ENCODE peak calls at places on chromosome 20, in eight cellular contexts. X is M059J; I is cardiac muscle cell; E is HS-5; N is HFF-Myc; O is CD4-positive, CD25-positive, alpha-beta regulatory T cell; T is stimulated activated CD4-positive, alpha-beta T cell treated with anti-CD3 and anti-CD28 coated beads, Interleukin-2, amount 100 ng/mL, for 48 hours; Q is right cardiac atrium. M is an unnamed sample.

GRCh38 chr20:2816030-2816582 is at the start of gene TMEM239:
- DNase-seq in X (no peak), I (no peak), E (no peak), N (no peak), O (no peak), T (no peak), Q (no peak), M (no peak)

GRCh38 chr20:29878281-29878741 is 1379.2 kb upstream of the DEFB115 start:
- DNase-seq in X (no peak), I (peak; percentile 35), E (no peak), N (no peak), O (no peak), T (no peak), Q (peak; percentile 67), M (peak; percentile 55)

GRCh38 chr20:24614341-24614740 is 144.9 kb downstream of the SYNDIG1 start:
- DNase-seq in X (no peak), I (no peak), E (no peak), N (no peak), O (no peak), T (no peak), Q (no peak), M (no peak)

GRCh38 chr20:46207031-46207549 is 89.0 kb downstream of the CD40 start:
- DNase-seq in X (peak; percentile 83), I (no peak), E (no peak), N (no peak), O (no peak), T (no peak), Q (no peak), M (no peak)

GRCh38 chr20:63979549-63980316 is at the start of gene SAMD10:
- DNase-seq in X (peak; percentile 52), I (peak; percentile 37), E (no peak), N (no peak), O (peak; percentile 64), T (peak; percentile 76), Q (peak; percentile 84), M (no peak)

GRCh38 chr20:841568-842546 is 8.3 kb downstream of the FAM110A start:
- DNase-seq in X (no peak), I (no peak), E (no peak), N (no peak), O (no peak), T (no peak), Q (no peak), M (no peak)

GRCh38 chr20:41048475-41049242 is 20.0 kb downstream of the TOP1 start:
- DNase-seq in X (peak; percentile 45), I (no peak), E (no peak), N (no peak), O (peak; percentile 58), T (no peak), Q (no peak), M (no peak)

GRCh38 chr20:37726321-37726720 is 32.5 kb downstream of the CTNNBL1 start:
- DNase-seq in X (no peak), I (no peak), E (no peak), N (no peak), O (no peak), T (no peak), Q (no peak), M (no peak)

GRCh38 chr20:2696646-2697045 is 4.1 kb downstream of the EBF4 start:
- DNase-seq in X (no peak), I (no peak), E (no peak), N (no peak), O (no peak), T (no peak), Q (no peak), M (no peak)

GRCh38 chr20:54000914-54001313 is 69.5 kb downstream of the BCAS1 start:
- DNase-seq in X (no peak), I (no peak), E (no peak), N (no peak), O (no peak), T (no peak), Q (no peak), M (no peak)

GRCh38 chr20:4160761-4161305 is 145.5 kb upstream of the RNF24 start:
- DNase-seq in X (no peak), I (peak; percentile 64), E (no peak), N (no peak), O (no peak), T (peak; percentile 50), Q (peak; percentile 86), M (no peak)

GRCh38 chr20:20233041-20233514 is 134.8 kb upstream of the INSM1 start:
- DNase-seq in X (no peak), I (peak; percentile 37), E (no peak), N (no peak), O (no peak), T (no peak), Q (no peak), M (no peak)

GRCh38 chr20:18719426-18719825 is 94.2 kb upstream of the SCP2D1 start:
- DNase-seq in X (peak; percentile 64), I (peak; percentile 10), E (no peak), N (no peak), O (no peak), T (no peak), Q (no peak), M (no peak)

GRCh38 chr20:45968081-45968671 is 3.8 kb downstream of the ZNF335 start:
- DNase-seq in X (no peak), I (no peak), E (no peak), N (no peak), O (no peak), T (no peak), Q (peak; percentile 60), M (no peak)

GRCh38 chr20:3123542-3123941 is 36.1 kb downstream of the FASTKD5 start:
- DNase-seq in X (no peak), I (no peak), E (no peak), N (no peak), O (no peak), T (no peak), Q (no peak), M (no peak)

GRCh38 chr20:48656661-48657211 is 171.1 kb downstream of the PREX1 start:
- DNase-seq in X (peak; percentile 25), I (no peak), E (no peak), N (no peak), O (no peak), T (no peak), Q (no peak), M (peak; percentile 40)

GRCh38 chr20:44457016-44457415 is 18.7 kb upstream of the TTPAL start:
- DNase-seq in X (no peak), I (no peak), E (no peak), N (no peak), O (no peak), T (no peak), Q (no peak), M (no peak)

GRCh38 chr20:43198607-43199006 is 8.9 kb upstream of the PTPRT start:
- DNase-seq in X (no peak), I (no peak), E (no peak), N (no peak), O (no peak), T (no peak), Q (no peak), M (no peak)

GRCh38 chr20:46260480-46260879 is 47.8 kb downstream of the CDH22 start:
- DNase-seq in X (peak; percentile 23), I (no peak), E (no peak), N (no peak), O (no peak), T (no peak), Q (no peak), M (no peak)

GRCh38 chr20:62551408-62552323 is 75.9 kb upstream of the GATA5 start:
- DNase-seq in X (no peak), I (no peak), E (no peak), N (no peak), O (peak; percentile 11), T (no peak), Q (no peak), M (no peak)

GRCh38 chr20:24786646-24787045 is 162.4 kb upstream of the CST7 start:
- DNase-seq in X (no peak), I (no peak), E (no peak), N (no peak), O (no peak), T (no peak), Q (no peak), M (no peak)

GRCh38 chr20:62636446-62636845 is 5.9 kb upstream of the SLCO4A1 start:
- DNase-seq in X (no peak), I (no peak), E (no peak), N (no peak), O (no peak), T (no peak), Q (peak; percentile 61), M (no peak)

GRCh38 chr20:12414446-12415274 is 497.0 kb downstream of the BTBD3 start:
- DNase-seq in X (peak; percentile 55), I (peak; percentile 56), E (no peak), N (no peak), O (no peak), T (no peak), Q (no peak), M (no peak)

GRCh38 chr20:46011631-46012482 is 3.1 kb downstream of the MMP9 start:
- DNase-seq in X (peak; percentile 59), I (peak; percentile 50), E (no peak), N (peak; percentile 33), O (no peak), T (peak; percentile 69), Q (peak; percentile 77), M (peak; percentile 57)

GRCh38 chr20:36273414-36274247 is 32.5 kb upstream of the DLGAP4 start:
- DNase-seq in X (peak; percentile 56), I (peak; percentile 28), E (peak; percentile 2), N (no peak), O (no peak), T (no peak), Q (no peak), M (peak; percentile 26)

GRCh38 chr20:22652685-22653568 is 68.6 kb upstream of the FOXA2 start:
- DNase-seq in X (peak; percentile 68), I (no peak), E (no peak), N (no peak), O (no peak), T (no peak), Q (no peak), M (no peak)

GRCh38 chr20:41180599-41181333 is 43.4 kb downstream of the PLCG1 start:
- DNase-seq in X (no peak), I (no peak), E (no peak), N (no peak), O (no peak), T (no peak), Q (no peak), M (no peak)

GRCh38 chr20:19449051-19449450 is 236.6 kb downstream of the SLC24A3 start:
- DNase-seq in X (peak; percentile 60), I (no peak), E (no peak), N (no peak), O (no peak), T (no peak), Q (no peak), M (no peak)

GRCh38 chr20:50561379-50562078 is 51.3 kb downstream of the PTPN1 start:
- DNase-seq in X (peak; percentile 99), I (peak; percentile 93), E (peak; percentile 100), N (peak; percentile 93), O (no peak), T (peak; percentile 55), Q (no peak), M (peak; percentile 62)

GRCh38 chr20:48326868-48327267 is 500.9 kb downstream of the PREX1 start:
- DNase-seq in X (peak; percentile 46), I (no peak), E (no peak), N (no peak), O (no peak), T (no peak), Q (peak; percentile 74), M (no peak)

GRCh38 chr20:59537991-59538390 is 66.3 kb upstream of the PHACTR3 start:
- DNase-seq in X (no peak), I (no peak), E (no peak), N (no peak), O (no peak), T (no peak), Q (no peak), M (no peak)

GRCh38 chr20:45052698-45053440 is 48.1 kb downstream of the KCNS1 start:
- DNase-seq in X (peak; percentile 94), I (peak; percentile 90), E (no peak), N (peak; percentile 47), O (peak; percentile 25), T (no peak), Q (no peak), M (no peak)

GRCh38 chr20:36854343-36855240 is 21.3 kb upstream of the TLDC2 start:
- DNase-seq in X (peak; percentile 66), I (no peak), E (no peak), N (no peak), O (no peak), T (no peak), Q (peak; percentile 73), M (no peak)

GRCh38 chr20:41173791-41174341 is 36.5 kb downstream of the PLCG1 start:
- DNase-seq in X (no peak), I (no peak), E (no peak), N (no peak), O (no peak), T (no peak), Q (no peak), M (no peak)

M was measured in NCI-H460.